ENCODE peak calls at places on chromosomes 12 and 14, in four cellular contexts. A is neural crest cell, P is psoas muscle, H is fibroblast of lung. B is an unnamed sample.

GRCh38 chr12:87317302-87317701 is 711.9 kb downstream of the C12orf50 start:
- DNase-seq in A (no peak), P (no peak), H (peak; percentile 29), B (no peak)

GRCh38 chr14:22185191-22185590 is 403.8 kb downstream of the DAD1 start:
- DNase-seq in A (no peak), P (no peak), H (peak; percentile 3), B (no peak)

GRCh38 chr14:32010561-32011188 is 66.4 kb upstream of the ARHGAP5 start:
- DNase-seq in A (no peak), P (no peak), H (peak; percentile 74), B (no peak)

GRCh38 chr14:50920482-50921225 is 23.6 kb downstream of the PYGL start:
- DNase-seq in H (peak; percentile 91), A (no peak), P (no peak), B (peak; percentile 16)

GRCh38 chr12:69984216-69984615 is 159.2 kb downstream of the MYRFL start:
- DNase-seq in A (no peak), P (no peak), H (no peak), B (no peak)

GRCh38 chr12:59372971-59373370 is 222.9 kb upstream of the SLC16A7 start:
- DNase-seq in P (no peak), A (no peak), H (peak; percentile 17), B (peak; percentile 11)

GRCh38 chr12:1580526-1580925 is 13.9 kb downstream of the FBXL14 start:
- DNase-seq in P (no peak), H (no peak), A (no peak), B (no peak)

GRCh38 chr14:63504628-63505027 is 38.5 kb downstream of the PPP2R5E start:
- DNase-seq in A (no peak), P (no peak), H (no peak), B (no peak)

GRCh38 chr14:73606271-73606670 is 6.0 kb upstream of the ACOT6 start:
- DNase-seq in A (no peak), P (no peak), H (no peak), B (no peak)

GRCh38 chr12:28033538-28033915 is 61.0 kb upstream of the PTHLH start:
- DNase-seq in A (no peak), P (no peak), H (peak; percentile 70), B (no peak)

GRCh38 chr12:30996752-30997151 is 70.2 kb downstream of the TSPAN11 start:
- DNase-seq in A (no peak), H (no peak), P (no peak), B (no peak)

GRCh38 chr14:97266653-97267052 is 469.5 kb downstream of the VRK1 start:
- DNase-seq in H (peak; percentile 96), A (no peak), P (no peak), B (no peak)

GRCh38 chr12:128662106-128662505 is 161.7 kb downstream of the SLC15A4 start:
- DNase-seq in H (no peak), A (no peak), P (no peak), B (no peak)

GRCh38 chr14:89911018-89911919 is 43.3 kb downstream of the EFCAB11 start:
- DNase-seq in H (peak; percentile 78), P (no peak), A (peak; percentile 3), B (no peak)

GRCh38 chr14:104979758-104980591 is 1.8 kb upstream of the AHNAK2 start:
- DNase-seq in P (peak; percentile 86), A (no peak), H (peak; percentile 67), B (no peak)

GRCh38 chr14:98122527-98122926 is 1149.5 kb downstream of the BCL11B start:
- DNase-seq in A (no peak), H (no peak), P (no peak), B (no peak)

GRCh38 chr14:31263485-31264133 is 56.0 kb upstream of the HECTD1 start:
- DNase-seq in H (peak; percentile 100), A (no peak), P (no peak), B (no peak)

GRCh38 chr14:94386085-94387031 is 2.0 kb downstream of the SERPINA1 start:
- DNase-seq in A (no peak), H (no peak), P (no peak), B (no peak)

GRCh38 chr12:57725851-57726150 is 12.7 kb downstream of the AGAP2 start:
- DNase-seq in A (no peak), H (no peak), P (no peak), B (no peak)

GRCh38 chr14:100271247-100271939 is 32.4 kb downstream of the YY1 start:
- DNase-seq in A (no peak), H (no peak), P (no peak), B (no peak)

GRCh38 chr12:16347391-16348298 is at the start of gene MGST1:
- DNase-seq in H (peak; percentile 62), P (peak; percentile 80), A (peak; percentile 61), B (peak; percentile 77)

GRCh38 chr12:81627336-81628189 is 131.6 kb downstream of the PPFIA2 start:
- DNase-seq in H (peak; percentile 51), A (no peak), P (no peak), B (no peak)

GRCh38 chr14:57291692-57292647 is 23.2 kb downstream of the AP5M1 start:
- DNase-seq in A (no peak), H (no peak), P (no peak), B (no peak)

GRCh38 chr12:29580971-29581370 is 83.5 kb upstream of the OVCH1 start:
- DNase-seq in P (no peak), A (no peak), H (peak; percentile 39), B (no peak)

GRCh38 chr14:94370524-94370910 is 17.9 kb downstream of the SERPINA1 start:
- DNase-seq in H (no peak), P (no peak), A (no peak), B (no peak)

GRCh38 chr12:49322367-49322707 is 718 bp upstream of the TROAP start:
- DNase-seq in P (no peak), A (no peak), H (no peak), B (no peak)

GRCh38 chr14:43983721-43984120 is 523.4 kb downstream of the FSCB start:
- DNase-seq in A (no peak), P (no peak), H (no peak), B (peak; percentile 20)

GRCh38 chr12:62438098-62438692 is 28.4 kb upstream of the MON2 start:
- DNase-seq in H (peak; percentile 32), P (no peak), A (peak; percentile 68), B (peak; percentile 62)

GRCh38 chr12:106205208-106206069 is 42.4 kb downstream of the CKAP4 start:
- DNase-seq in A (no peak), H (no peak), P (peak; percentile 88), B (no peak)
- TF ChIP-seq CTCF in A (no peak), H (no peak), P (peak; percentile 60), B (no peak)

DNA sequence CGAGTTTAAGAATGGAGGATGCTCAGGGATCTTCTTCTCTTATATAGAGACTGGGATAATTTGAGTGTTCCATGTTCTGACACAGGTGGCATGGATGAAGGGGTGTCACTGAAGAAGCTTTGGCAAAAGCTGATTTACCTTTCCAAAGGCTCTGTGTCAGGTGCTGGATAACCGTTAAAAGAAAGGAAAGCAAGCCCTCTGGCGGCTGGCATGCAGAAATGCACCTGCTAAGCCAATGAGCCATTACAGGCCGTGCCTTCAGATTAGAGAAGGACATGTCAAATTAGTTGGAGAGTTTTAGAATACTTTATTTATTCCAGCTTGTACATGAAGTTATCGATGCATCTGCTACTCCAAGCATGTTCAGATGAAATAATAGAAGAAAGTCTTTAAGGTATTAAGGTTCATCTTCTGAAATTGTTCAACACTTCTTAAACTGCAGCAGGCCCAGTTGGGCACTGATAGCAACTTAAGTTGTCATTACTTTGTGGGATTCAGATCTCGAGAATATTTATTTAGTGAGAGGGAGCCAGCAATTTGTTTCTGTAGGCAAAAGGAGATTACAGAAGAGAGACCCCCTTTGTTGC is 678.2 kb downstream of the NRXN3 start:
- DNase-seq in A (peak; percentile 59), H (peak; percentile 20), P (no peak), B (peak; percentile 71)
- TF ChIP-seq CTCF in A (peak; percentile 96), H (peak; percentile 73), P (peak; percentile 72), B (peak; percentile 95)

DNA sequence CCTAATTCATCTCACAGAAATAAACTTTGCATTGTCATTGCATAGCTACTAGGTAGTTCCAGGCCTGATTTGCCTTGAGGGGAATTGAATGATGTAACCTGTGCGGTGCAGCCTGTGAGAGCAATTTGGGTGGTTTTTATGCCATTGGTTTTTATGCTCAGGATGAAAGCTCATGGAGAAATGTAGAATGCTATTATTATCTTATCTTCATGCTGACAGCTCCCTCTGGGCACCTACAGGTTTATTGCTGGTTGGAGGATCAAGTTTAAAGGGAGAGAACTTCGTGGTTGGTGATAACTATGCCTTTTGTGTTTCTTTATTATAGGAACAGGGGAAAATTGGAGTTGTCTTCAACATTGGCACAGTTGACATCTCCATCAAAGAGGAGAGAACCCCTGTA is 547.9 kb downstream of the DIO2 start:
- DNase-seq in A (no peak), H (no peak), P (no peak), B (no peak)
- TF ChIP-seq CTCF in A (no peak), H (no peak), P (no peak), B (no peak)

GRCh38 chr12:3419538-3419937 is 71.5 kb upstream of the PRMT8 start:
- DNase-seq in H (no peak), P (no peak), A (no peak), B (no peak)

GRCh38 chr12:3418609-3419469 is 72.2 kb upstream of the PRMT8 start:
- DNase-seq in A (no peak), P (no peak), H (no peak), B (no peak)

GRCh38 chr12:3416159-3416558 is 74.8 kb upstream of the PRMT8 start:
- DNase-seq in P (no peak), H (no peak), A (no peak), B (no peak)

GRCh38 chr12:3416670-3417069 is 74.3 kb upstream of the PRMT8 start:
- DNase-seq in P (no peak), H (no peak), A (no peak), B (no peak)

DNA sequence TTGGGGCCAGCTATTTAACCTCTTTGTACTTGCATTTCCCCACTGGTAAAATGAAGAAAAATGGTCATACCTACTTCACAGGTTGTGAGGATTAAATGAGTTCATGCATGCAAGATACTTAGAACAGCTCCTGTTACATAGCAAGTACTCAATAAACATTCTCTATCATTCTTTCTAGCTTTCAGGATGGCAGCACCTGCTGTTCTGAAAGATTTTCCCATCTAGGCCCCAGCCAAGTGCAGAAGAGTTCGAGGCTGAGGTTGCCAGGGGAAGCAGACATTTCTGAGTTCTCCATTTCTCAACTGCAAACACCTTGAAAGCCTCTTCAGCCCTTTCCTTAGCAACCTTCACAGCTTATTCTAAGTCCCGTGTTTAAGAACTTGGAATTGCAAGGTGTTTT is 73.1 kb upstream of the PRMT8 start:
- DNase-seq in H (no peak), P (no peak), A (no peak), B (no peak)
- TF ChIP-seq CTCF in H (no peak), P (no peak), A (no peak), B (no peak)

GRCh38 chr14:87615050-87615449 is 377.9 kb downstream of the GALC start:
- DNase-seq in P (no peak), A (no peak), H (peak; percentile 73), B (no peak)

GRCh38 chr14:87613856-87614255 is 379.1 kb downstream of the GALC start:
- DNase-seq in A (no peak), H (peak; percentile 9), P (no peak), B (no peak)

GRCh38 chr14:87617079-87617478 is 375.9 kb downstream of the GALC start:
- DNase-seq in P (no peak), A (no peak), H (no peak), B (no peak)

GRCh38 chr14:87615822-87616679 is 376.9 kb downstream of the GALC start:
- DNase-seq in H (peak; percentile 33), A (peak; percentile 75), P (no peak), B (peak; percentile 72)
- TF ChIP-seq CTCF in H (peak; percentile 80), A (peak; percentile 90), P (peak; percentile 59), B (peak; percentile 78)

GRCh38 chr12:104526320-104526719 is 69.6 kb downstream of the CHST11 start:
- DNase-seq in H (no peak), A (no peak), P (no peak), B (peak; percentile 59)
- TF ChIP-seq CTCF in H (no peak), A (no peak), P (no peak), B (no peak)